ENCODE peak calls at places on chromosome 6, in seven cellular contexts. S is hippocampal formation, U is islet precursor cell, B is endothelial cell, R is HuH-7, T is GM13977, K is T-helper 1 cell. M is an unnamed sample.

GRCh38 chr6:137402143-137402542 is 92.1 kb downstream of the OLIG3 start:
- DNase-seq in U (no peak), T (no peak), K (no peak), B (no peak), R (no peak), S (no peak), M (no peak)

GRCh38 chr6:96032646-96033045 is 16.9 kb downstream of the FUT9 start:
- DNase-seq in U (no peak), S (no peak), R (no peak), B (no peak), K (no peak), T (no peak), M (no peak)

GRCh38 chr6:145044606-145045275 is 690.6 kb downstream of the EPM2A start:
- DNase-seq in K (no peak), U (no peak), B (peak), R (no peak), T (no peak), S (no peak), M (no peak)

GRCh38 chr6:21634582-21634981 is 41.0 kb downstream of the SOX4 start:
- DNase-seq in R (peak), T (no peak), K (no peak), B (no peak), U (no peak), S (no peak), M (peak)

GRCh38 chr6:104638841-104639290 is 220.9 kb downstream of the HACE1 start:
- DNase-seq in B (no peak), T (no peak), R (no peak), U (no peak), K (no peak), S (no peak), M (no peak)

GRCh38 chr6:167244064-167244949 is 46.8 kb upstream of the UNC93A start:
- DNase-seq in U (no peak), R (no peak), K (no peak), S (no peak), T (no peak), B (no peak), M (no peak)

GRCh38 chr6:168734523-168734922 is 293.5 kb downstream of the SMOC2 start:
- DNase-seq in T (no peak), S (no peak), B (no peak), R (no peak), U (no peak), K (no peak), M (no peak)

GRCh38 chr6:2498224-2498623 is 252.5 kb downstream of the MYLK4 start:
- DNase-seq in S (peak), K (no peak), U (no peak), B (no peak), T (no peak), R (no peak), M (peak)

GRCh38 chr6:75402296-75402695 is 91.3 kb downstream of the FILIP1 start:
- DNase-seq in S (no peak), B (no peak), R (no peak), U (peak), K (no peak), T (peak), M (peak)

GRCh38 chr6:1131285-1132079 is 180.4 kb upstream of the FOXQ1 start:
- DNase-seq in S (no peak), K (no peak), U (peak), T (no peak), R (peak), B (no peak), M (peak)

GRCh38 chr6:50471041-50471440 is 242.3 kb upstream of the TFAP2D start:
- DNase-seq in R (no peak), K (no peak), U (no peak), S (no peak), B (no peak), T (no peak), M (no peak)

GRCh38 chr6:47631248-47632196 is 66.9 kb upstream of the ADGRF4 start:
- DNase-seq in T (peak), U (no peak), S (no peak), B (no peak), K (peak), R (no peak), M (peak)

GRCh38 chr6:15405111-15405510 is 159.2 kb downstream of the JARID2 start:
- DNase-seq in B (no peak), S (no peak), K (no peak), U (peak), R (no peak), T (no peak), M (no peak)

GRCh38 chr6:78340755-78341154 is 526.6 kb upstream of the IRAK1BP1 start:
- DNase-seq in K (no peak), T (no peak), U (no peak), R (no peak), S (no peak), B (no peak), M (no peak)

GRCh38 chr6:83536034-83536646 is 23.8 kb downstream of the PRSS35 start:
- DNase-seq in U (peak), S (no peak), K (peak), T (peak), B (peak), R (peak), M (peak)

GRCh38 chr6:33905081-33905609 is 101.3 kb upstream of the MLN start:
- DNase-seq in R (no peak), B (no peak), T (no peak), K (peak), S (no peak), U (no peak), M (no peak)

GRCh38 chr6:32886674-32887383 is 32.8 kb downstream of the PSMB9 start:
- DNase-seq in U (no peak), B (no peak), S (no peak), R (no peak), T (no peak), K (no peak), M (peak)

M was measured in ACHN.